ENCODE peak calls at places on chromosome 5, in four cellular contexts. One of them, this sample, is unnamed.

GRCh38 chr5:179699640-179700298 is 1.0 kb downstream of the CANX start:
- DNase-seq in mesothelial cell of epicardium: no peak
- DNase-seq in H9: no peak
- DNase-seq in ovary: no peak
- DNase-seq in this sample: peak

GRCh38 chr5:13591621-13592020 is 352.9 kb downstream of the DNAH5 start:
- DNase-seq in ovary: no peak
- DNase-seq in H9: no peak
- DNase-seq in mesothelial cell of epicardium: no peak
- DNase-seq in this sample: no peak

GRCh38 chr5:61232490-61232889 is 70.2 kb upstream of the SMIM15 start:
- DNase-seq in mesothelial cell of epicardium: no peak
- DNase-seq in H9: no peak
- DNase-seq in ovary: no peak
- DNase-seq in this sample: no peak

GRCh38 chr5:37248387-37248969 is 698 bp downstream of the CPLANE1 start:
- DNase-seq in ovary: no peak
- DNase-seq in H9: no peak
- DNase-seq in mesothelial cell of epicardium: no peak
- DNase-seq in this sample: no peak

GRCh38 chr5:56530031-56530430 is 285.3 kb upstream of the MAP3K1 start:
- DNase-seq in ovary: no peak
- DNase-seq in mesothelial cell of epicardium: no peak
- DNase-seq in H9: no peak
- DNase-seq in this sample: no peak

GRCh38 chr5:167348980-167349379 is 942.5 kb upstream of the WWC1 start:
- DNase-seq in H9: no peak
- DNase-seq in ovary: no peak
- DNase-seq in mesothelial cell of epicardium: no peak
- DNase-seq in this sample: no peak

GRCh38 chr5:179261301-179262125 is 83.7 kb downstream of the ADAMTS2 start:
- DNase-seq in ovary: no peak
- DNase-seq in H9: peak
- DNase-seq in mesothelial cell of epicardium: no peak
- DNase-seq in this sample: no peak

GRCh38 chr5:127070243-127070642 is 3.1 kb downstream of the C5orf63 start:
- DNase-seq in mesothelial cell of epicardium: no peak
- DNase-seq in ovary: no peak
- DNase-seq in H9: no peak
- DNase-seq in this sample: no peak

GRCh38 chr5:55866485-55866884 is 15.3 kb downstream of the IL31RA start:
- DNase-seq in mesothelial cell of epicardium: no peak
- DNase-seq in H9: no peak
- DNase-seq in ovary: no peak
- DNase-seq in this sample: no peak

GRCh38 chr5:17105744-17106450 is 111.5 kb upstream of the BASP1 start:
- DNase-seq in ovary: no peak
- DNase-seq in mesothelial cell of epicardium: no peak
- DNase-seq in H9: no peak
- DNase-seq in this sample: no peak

GRCh38 chr5:52800394-52801213 is 12.9 kb downstream of the ITGA1 start:
- DNase-seq in ovary: peak
- DNase-seq in H9: peak
- DNase-seq in mesothelial cell of epicardium: no peak
- DNase-seq in this sample: peak
- TF ChIP-seq CTCF in ovary: peak
- TF ChIP-seq CTCF in H9: peak
- TF ChIP-seq CTCF in mesothelial cell of epicardium: no peak
- TF ChIP-seq CTCF in this sample: no peak

DNA sequence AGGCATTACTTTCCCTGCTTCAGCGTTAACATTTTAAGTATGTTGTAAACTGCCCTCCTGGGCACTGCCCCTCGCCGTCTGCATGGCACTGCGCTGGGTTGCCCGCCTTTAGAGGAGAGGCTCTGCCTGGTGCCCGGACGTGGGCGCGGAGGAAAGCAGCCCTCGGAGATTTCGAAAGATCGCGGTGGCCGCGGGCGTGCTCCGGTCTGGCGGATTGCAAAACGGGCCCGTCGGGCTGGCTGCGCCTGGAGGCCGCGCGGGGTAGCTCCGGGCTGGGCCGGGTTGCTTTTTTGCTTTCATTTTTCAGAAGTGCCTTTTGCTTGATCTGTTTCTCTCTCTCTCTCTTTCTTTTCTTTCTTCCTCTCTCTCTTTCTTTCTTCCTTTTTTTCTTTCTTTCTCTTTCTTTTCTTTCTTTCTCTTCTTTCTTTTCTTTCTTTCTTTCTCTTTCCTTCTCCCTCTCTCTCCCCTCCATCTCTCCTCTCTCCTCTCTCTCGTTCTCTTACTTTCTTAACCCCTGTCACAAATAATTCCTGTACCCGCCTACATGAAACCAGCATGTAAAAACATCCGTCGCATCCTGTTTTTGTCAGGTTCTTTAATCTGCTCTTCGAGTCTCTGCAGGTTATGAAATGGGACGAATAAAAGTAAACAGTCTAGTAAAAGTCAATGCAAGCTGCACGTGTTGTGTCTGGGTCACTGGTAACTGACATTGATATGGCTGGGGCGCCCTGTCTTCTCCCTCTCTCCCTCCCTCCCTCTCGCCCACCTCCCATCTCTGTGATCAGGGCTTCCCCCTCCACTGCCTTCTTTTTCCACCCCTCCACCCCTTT is 1.7 kb downstream of the FST start:
- DNase-seq in ovary: peak
- DNase-seq in H9: peak
- DNase-seq in mesothelial cell of epicardium: peak
- DNase-seq in this sample: peak
- TF ChIP-seq CTCF in ovary: peak
- TF ChIP-seq CTCF in H9: peak
- TF ChIP-seq CTCF in mesothelial cell of epicardium: no peak
- TF ChIP-seq CTCF in this sample: no peak

GRCh38 chr5:84085387-84086041 is 299.2 kb downstream of the EDIL3 start:
- DNase-seq in ovary: no peak
- DNase-seq in mesothelial cell of epicardium: no peak
- DNase-seq in H9: no peak
- DNase-seq in this sample: no peak

GRCh38 chr5:84091400-84091799 is 293.3 kb downstream of the EDIL3 start:
- DNase-seq in H9: no peak
- DNase-seq in ovary: no peak
- DNase-seq in mesothelial cell of epicardium: no peak
- DNase-seq in this sample: no peak

GRCh38 chr5:84086517-84086916 is 298.2 kb downstream of the EDIL3 start:
- DNase-seq in H9: no peak
- DNase-seq in mesothelial cell of epicardium: no peak
- DNase-seq in ovary: no peak
- DNase-seq in this sample: no peak

GRCh38 chr5:84092738-84093137 is 291.9 kb downstream of the EDIL3 start:
- DNase-seq in H9: no peak
- DNase-seq in mesothelial cell of epicardium: no peak
- DNase-seq in ovary: no peak
- DNase-seq in this sample: no peak

DNA sequence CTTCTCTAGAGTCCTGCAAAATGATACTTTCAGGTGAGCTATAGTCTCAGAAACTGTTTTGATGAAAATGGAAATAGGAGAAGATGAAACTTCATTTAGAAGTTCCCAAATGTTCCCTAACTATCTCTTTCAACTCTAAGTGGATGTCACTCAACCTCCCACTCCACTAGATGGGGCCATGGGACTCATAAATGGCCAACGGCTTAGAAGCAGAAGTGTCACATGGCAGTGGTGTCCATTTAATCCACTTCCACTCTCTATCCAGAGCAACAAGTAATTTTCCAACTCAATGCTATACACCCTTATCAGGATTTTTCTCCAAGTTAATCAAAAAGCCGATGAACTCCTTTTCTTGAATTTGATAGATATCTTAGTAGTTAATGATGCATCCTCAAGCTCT is 295.7 kb downstream of the EDIL3 start:
- DNase-seq in mesothelial cell of epicardium: no peak
- DNase-seq in ovary: no peak
- DNase-seq in H9: no peak
- DNase-seq in this sample: no peak
- TF ChIP-seq CTCF in mesothelial cell of epicardium: no peak
- TF ChIP-seq CTCF in ovary: no peak
- TF ChIP-seq CTCF in H9: peak
- TF ChIP-seq CTCF in this sample: no peak

GRCh38 chr5:113183694-113184093 is 207.1 kb downstream of the DCP2 start:
- DNase-seq in ovary: no peak
- DNase-seq in mesothelial cell of epicardium: no peak
- DNase-seq in H9: no peak
- DNase-seq in this sample: no peak

GRCh38 chr5:113188454-113188853 is 211.9 kb downstream of the DCP2 start:
- DNase-seq in mesothelial cell of epicardium: no peak
- DNase-seq in ovary: no peak
- DNase-seq in H9: no peak
- DNase-seq in this sample: no peak

GRCh38 chr5:113187879-113188278 is 211.3 kb downstream of the DCP2 start:
- DNase-seq in H9: no peak
- DNase-seq in ovary: no peak
- DNase-seq in mesothelial cell of epicardium: no peak
- DNase-seq in this sample: no peak

GRCh38 chr5:113189291-113189690 is 212.7 kb downstream of the DCP2 start:
- DNase-seq in ovary: no peak
- DNase-seq in H9: no peak
- DNase-seq in mesothelial cell of epicardium: no peak
- DNase-seq in this sample: no peak

DNA sequence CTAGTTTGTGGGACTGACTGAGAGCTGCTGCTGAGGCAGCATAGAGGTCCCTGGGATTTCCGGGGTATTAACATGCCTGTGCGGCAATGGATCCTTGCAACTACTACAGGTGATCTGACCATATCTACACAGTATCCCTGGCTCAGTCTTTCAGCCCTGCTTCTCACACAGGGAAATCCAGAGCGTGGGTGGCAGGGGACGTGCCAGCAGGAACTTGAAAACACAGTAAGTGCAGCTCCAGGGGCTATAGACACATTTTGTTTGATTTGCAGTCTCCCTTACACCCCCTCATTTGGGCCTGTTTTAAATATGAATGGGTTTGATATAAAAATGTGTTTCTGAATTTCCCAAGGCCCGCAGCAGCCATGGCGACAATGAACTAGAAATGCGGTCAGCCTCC is 209.5 kb downstream of the DCP2 start:
- DNase-seq in H9: no peak
- DNase-seq in ovary: no peak
- DNase-seq in mesothelial cell of epicardium: no peak
- DNase-seq in this sample: no peak
- TF ChIP-seq CTCF in H9: no peak
- TF ChIP-seq CTCF in ovary: no peak
- TF ChIP-seq CTCF in mesothelial cell of epicardium: no peak
- TF ChIP-seq CTCF in this sample: no peak

GRCh38 chr5:93596676-93597441 is 13.8 kb downstream of the NR2F1 start:
- DNase-seq in ovary: no peak
- DNase-seq in H9: peak
- DNase-seq in mesothelial cell of epicardium: no peak
- DNase-seq in this sample: peak
- TF ChIP-seq CTCF in ovary: no peak
- TF ChIP-seq CTCF in H9: peak
- TF ChIP-seq CTCF in mesothelial cell of epicardium: no peak
- TF ChIP-seq CTCF in this sample: peak

This sample was measured in GM13976.